ENCODE peak calls at places on chromosome 22, in five cellular contexts. O is tibial nerve, S is BJ, P is kidney epithelial cell, Y is upper lobe of right lung. V is an unnamed sample. For H3K36me3, the result is how much of the 10 kb centered on the place peaks cover.

GRCh38 chr22:29346659-29347058 is 31.2 kb upstream of the RASL10A start:
- DNase-seq in O (no peak), S (no peak), P (no peak), Y (no peak), V (no peak)

GRCh38 chr22:24029304-24029703 is 18.2 kb downstream of the CABIN1 start:
- DNase-seq in O (no peak), S (no peak), P (no peak), Y (no peak), V (no peak)

GRCh38 chr22:48607901-48608650 is 1219.6 kb downstream of the BRD1 start:
- DNase-seq in O (no peak), S (no peak), P (no peak), Y (no peak), V (no peak)

GRCh38 chr22:43351966-43352345 is 8.8 kb upstream of the SCUBE1 start:
- DNase-seq in O (no peak), S (no peak), P (no peak), Y (no peak), V (no peak)

GRCh38 chr22:49600891-49601431 is 226.7 kb downstream of the BRD1 start:
- DNase-seq in O (no peak), S (no peak), P (no peak), Y (peak), V (no peak)

GRCh38 chr22:23856721-23857605 is 712 bp upstream of the SLC2A11 start:
- DNase-seq in O (no peak), S (peak), P (no peak), Y (peak), V (no peak)

GRCh38 chr22:33018232-33018864 is 39.8 kb downstream of the SYN3 start:
- DNase-seq in O (peak), S (no peak), P (no peak), Y (no peak), V (no peak)

GRCh38 chr22:32854351-32854804 is 52.9 kb downstream of the TIMP3 start:
- DNase-seq in O (no peak), S (peak), P (no peak), Y (no peak), V (no peak)

GRCh38 chr22:27149886-27150529 is 492.6 kb downstream of the MIAT start:
- DNase-seq in O (no peak), S (no peak), P (no peak), Y (no peak), V (no peak)

GRCh38 chr22:31400023-31400397 is 606 bp downstream of the DRG1 start:
- DNase-seq in O (no peak), S (no peak), P (no peak), Y (no peak), V (no peak)

GRCh38 chr22:48112687-48113521 is 1350.5 kb downstream of the TBC1D22A start:
- DNase-seq in O (no peak), S (no peak), P (no peak), Y (no peak), V (no peak)

GRCh38 chr22:47106806-47107205 is 344.4 kb downstream of the TBC1D22A start:
- DNase-seq in O (no peak), S (no peak), P (no peak), Y (no peak), V (no peak)

GRCh38 chr22:26835929-26836528 is 178.6 kb downstream of the MIAT start:
- DNase-seq in O (peak), S (no peak), P (no peak), Y (no peak), V (no peak)

GRCh38 chr22:31235076-31235475 is 23.0 kb downstream of the LIMK2 start:
- DNase-seq in O (no peak), S (no peak), P (no peak), Y (no peak), V (no peak)

GRCh38 chr22:49040754-49041467 is 786.8 kb downstream of the BRD1 start:
- DNase-seq in O (no peak), S (no peak), P (no peak), Y (peak), V (no peak)

GRCh38 chr22:42967933-42968332 is 47.0 kb downstream of the PACSIN2 start:
- DNase-seq in O (no peak), S (no peak), P (no peak), Y (peak), V (no peak)

GRCh38 chr22:28560005-28560742 is 119.5 kb downstream of the TTC28 start:
- DNase-seq in O (no peak), S (no peak), P (no peak), Y (no peak), V (no peak)

GRCh38 chr22:47397673-47398072 is 635.2 kb downstream of the TBC1D22A start:
- DNase-seq in O (no peak), S (no peak), P (no peak), Y (peak), V (no peak)

GRCh38 chr22:33271390-33272161 is 213.4 kb upstream of the SYN3 start:
- DNase-seq in O (no peak), S (no peak), P (no peak), Y (no peak), V (no peak)

GRCh38 chr22:38843201-38843715 is 570 bp downstream of the NPTXR start:
- DNase-seq in O (no peak), S (no peak), P (no peak), Y (peak), V (no peak)

GRCh38 chr22:47600791-47601400 is 838.4 kb downstream of the TBC1D22A start:
- DNase-seq in O (no peak), S (no peak), P (no peak), Y (peak), V (no peak)

GRCh38 chr22:44245438-44245837 is 64.7 kb downstream of the PARVG start:
- DNase-seq in O (no peak), S (no peak), P (no peak), Y (no peak), V (no peak)

GRCh38 chr22:38304526-38304925 is 12.7 kb downstream of the CSNK1E start:
- DNase-seq in O (peak), S (no peak), P (no peak), Y (no peak), V (no peak)

GRCh38 chr22:29988719-29989118 is 91.5 kb upstream of the HORMAD2 start:
- DNase-seq in O (no peak), S (no peak), P (no peak), Y (no peak), V (no peak)

GRCh38 chr22:43276311-43276710 is 66.9 kb downstream of the SCUBE1 start:
- DNase-seq in O (no peak), S (no peak), P (no peak), Y (no peak), V (no peak)

GRCh38 chr22:36330127-36330526 is 57.6 kb downstream of the MYH9 start:
- DNase-seq in O (no peak), S (no peak), P (no peak), Y (no peak), V (no peak)

GRCh38 chr22:36330655-36331305 is 57.0 kb downstream of the MYH9 start:
- DNase-seq in O (no peak), S (no peak), P (no peak), Y (no peak), V (no peak)

GRCh38 chr22:36329217-36330078 is 58.3 kb downstream of the MYH9 start:
- DNase-seq in O (no peak), S (peak), P (peak), Y (no peak), V (no peak)

GRCh38 chr22:36327922-36328551 is 59.7 kb downstream of the MYH9 start:
- DNase-seq in O (no peak), S (no peak), P (no peak), Y (no peak), V (no peak)

DNA sequence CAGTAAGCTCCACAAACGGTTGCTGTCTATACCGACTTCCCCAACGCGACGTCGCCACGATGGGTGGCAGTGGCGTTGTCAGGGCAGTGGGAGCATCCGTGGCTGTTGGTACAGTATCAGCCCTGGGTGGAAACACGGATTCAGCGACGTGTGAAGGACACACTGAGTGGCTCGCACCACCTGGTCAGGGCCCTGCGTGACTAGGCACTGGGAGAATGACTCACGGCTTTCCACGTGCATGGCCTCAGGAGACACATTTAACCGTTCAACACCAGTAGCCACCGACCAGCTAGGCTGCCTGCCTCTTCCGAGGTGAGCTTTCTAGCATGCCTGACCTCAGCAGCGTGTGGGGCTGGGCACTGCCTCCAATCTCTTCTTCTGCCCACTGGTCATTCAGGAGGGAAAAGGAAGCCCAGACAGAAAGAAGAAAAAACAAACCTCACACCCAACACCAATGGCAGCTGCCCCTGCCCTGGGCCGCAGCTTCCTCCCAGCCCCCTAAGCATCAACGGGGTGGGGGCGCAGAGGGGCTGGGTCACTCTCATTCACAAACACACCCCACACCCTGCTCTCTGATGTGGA is 59.0 kb downstream of the MYH9 start:
- DNase-seq in O (no peak), S (peak), P (peak), Y (no peak), V (no peak)
- H3K36me3 ChIP-seq in O (under half), S (under half), P (under half), Y (half or more), V (under half)

GRCh38 chr22:25197335-25197734 is 2.3 kb upstream of the CRYBB3 start:
- DNase-seq in O (no peak), S (no peak), P (no peak), Y (peak), V (no peak)

GRCh38 chr22:25192406-25192805 is 7.3 kb upstream of the CRYBB3 start:
- DNase-seq in O (no peak), S (no peak), P (no peak), Y (no peak), V (no peak)

GRCh38 chr22:25193548-25193947 is 6.1 kb upstream of the CRYBB3 start:
- DNase-seq in O (no peak), S (no peak), P (no peak), Y (peak), V (no peak)

GRCh38 chr22:25196326-25196725 is 3.3 kb upstream of the CRYBB3 start:
- DNase-seq in O (no peak), S (no peak), P (no peak), Y (no peak), V (no peak)

DNA sequence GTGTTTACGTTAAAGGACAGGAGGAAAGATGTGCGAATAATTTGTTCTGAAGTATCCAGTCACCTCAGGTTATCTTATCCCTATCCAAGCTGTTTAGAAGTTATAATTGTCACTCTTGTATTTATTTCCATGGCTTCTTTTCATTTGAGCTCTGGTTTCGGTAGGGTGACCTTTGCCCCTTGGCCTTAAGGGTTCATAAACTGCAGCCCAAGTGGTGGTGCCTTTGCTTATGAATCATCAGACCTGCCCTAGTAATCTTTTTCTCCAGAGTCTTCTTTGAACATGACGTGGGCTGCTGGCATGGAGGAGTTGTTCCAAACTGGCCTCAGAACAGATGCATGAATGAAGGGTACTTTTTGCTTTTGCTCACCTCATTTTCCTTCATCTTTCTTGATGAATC is 6.5 kb upstream of the CRYBB3 start:
- DNase-seq in O (no peak), S (no peak), P (no peak), Y (no peak), V (no peak)
- H3K36me3 ChIP-seq in O (under half), S (under half), P (under half), Y (under half), V (under half)

GRCh38 chr22:17878186-17878694 is 104.0 kb upstream of the BID start:
- DNase-seq in O (no peak), S (no peak), P (no peak), Y (no peak), V (no peak)
- H3K36me3 ChIP-seq in O (under half), S (under half), P (under half), Y (under half), V (under half)

DNA sequence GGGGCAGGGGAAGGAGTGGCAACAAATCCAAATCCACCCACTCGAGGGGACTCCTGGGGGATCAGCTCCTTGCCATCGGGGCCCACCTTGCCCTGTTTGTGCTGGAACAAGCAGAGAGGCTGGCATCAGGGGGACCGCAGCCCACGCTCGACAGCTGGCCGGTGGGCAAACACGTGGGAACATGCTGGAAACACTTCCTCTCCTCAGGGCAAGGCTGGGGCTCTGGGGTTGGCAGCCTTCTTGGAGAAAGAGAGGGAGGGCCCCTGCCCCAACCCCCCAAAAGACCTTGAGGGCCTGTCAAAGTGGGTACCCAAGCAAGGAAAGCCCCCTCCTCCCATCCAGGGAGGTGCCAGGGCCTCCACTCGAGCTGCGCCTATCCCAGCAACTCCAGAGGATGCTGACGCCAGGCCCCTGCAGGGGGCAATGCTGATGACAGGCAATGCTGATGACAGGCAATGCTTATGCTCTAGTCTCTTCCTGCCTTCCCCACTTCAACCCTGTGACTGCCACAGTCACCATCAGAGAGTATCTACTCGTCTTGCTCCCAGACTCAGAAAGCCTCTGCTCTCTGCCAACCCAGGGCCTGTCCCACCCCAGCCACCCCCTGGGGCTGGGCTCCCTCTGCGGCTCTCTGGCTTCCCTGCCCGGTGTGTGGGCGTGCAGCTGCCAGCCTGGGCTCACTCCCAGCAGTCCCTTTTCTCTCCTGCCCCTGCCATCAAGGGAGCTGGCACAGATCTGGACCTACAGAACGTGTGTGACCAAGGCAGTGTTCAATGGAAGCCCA is 6.0 kb downstream of the ESS2 start:
- DNase-seq in O (no peak), S (no peak), P (no peak), Y (no peak), V (peak)
- H3K36me3 ChIP-seq in O (under half), S (half or more), P (under half), Y (half or more), V (half or more)

DNA sequence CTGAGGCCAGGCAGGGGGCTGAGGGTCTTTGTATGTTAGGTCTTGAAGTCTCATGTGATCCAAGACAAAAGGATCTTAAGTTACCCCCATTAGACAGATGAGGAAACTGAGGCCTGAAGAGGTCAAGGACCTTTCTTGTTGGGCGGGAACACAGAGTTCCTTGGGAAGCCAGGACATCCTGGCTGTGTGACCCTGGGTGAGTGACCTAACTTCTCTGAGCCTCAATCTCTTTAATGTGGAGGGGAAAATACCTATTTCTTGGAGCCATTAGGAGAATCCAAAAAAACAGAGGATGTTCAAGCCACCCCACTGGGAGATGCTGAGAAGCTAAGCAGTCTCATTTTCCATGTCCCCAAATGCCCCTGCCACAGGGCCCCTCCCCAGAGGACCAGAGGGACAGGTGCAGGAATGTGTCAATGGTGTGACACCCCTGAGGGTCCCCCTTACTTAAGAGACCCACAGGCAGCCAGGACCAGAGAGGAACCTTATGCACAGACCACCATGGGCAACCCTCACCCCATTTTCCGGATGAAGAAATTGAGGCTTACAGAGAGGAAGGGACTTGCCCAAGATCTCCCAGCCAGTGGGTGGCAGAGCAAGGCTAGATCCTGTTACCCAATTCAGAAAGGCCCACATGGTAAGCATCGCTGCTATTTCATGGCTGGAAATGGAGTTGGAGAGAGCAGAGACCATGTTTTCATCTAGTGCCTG is 8.0 kb downstream of the RAC2 start:
- DNase-seq in O (no peak), S (no peak), P (no peak), Y (no peak), V (no peak)
- H3K36me3 ChIP-seq in O (under half), S (under half), P (under half), Y (under half), V (under half)

DNA sequence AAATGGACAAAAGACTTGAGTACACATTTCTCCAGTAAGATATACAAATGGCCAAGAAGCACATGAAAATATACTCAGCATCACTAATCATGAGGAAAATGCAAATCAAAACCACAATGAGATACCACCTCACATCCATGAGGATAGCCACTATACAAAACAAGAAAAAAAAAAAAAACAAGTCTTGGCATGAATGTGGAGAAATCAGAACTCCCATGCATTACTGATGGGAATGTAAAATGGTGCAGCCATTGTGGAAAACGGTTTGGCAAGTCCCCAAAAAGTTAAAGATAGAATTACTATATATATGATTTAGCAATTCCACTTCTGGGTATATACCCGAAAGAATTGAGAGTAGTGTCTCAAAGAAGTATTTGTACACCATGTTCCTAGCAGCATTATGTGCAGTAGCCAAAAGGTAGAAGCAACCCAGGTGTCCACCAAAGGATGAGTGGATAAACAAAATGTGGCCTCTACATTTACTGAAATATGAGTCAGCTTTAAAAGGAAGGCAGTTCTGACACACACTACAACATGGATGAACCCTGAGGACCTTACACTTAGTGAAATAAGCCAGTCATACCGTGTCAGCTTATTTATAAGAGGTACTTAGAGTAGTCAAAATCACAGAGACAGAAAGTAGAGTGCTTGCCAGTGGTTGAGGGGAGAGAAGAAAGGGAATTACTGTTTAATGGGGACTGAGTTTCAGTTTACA is 146.3 kb downstream of the WNT7B start:
- DNase-seq in O (no peak), S (peak), P (no peak), Y (no peak), V (no peak)
- H3K36me3 ChIP-seq in O (under half), S (under half), P (under half), Y (under half), V (under half)

DNA sequence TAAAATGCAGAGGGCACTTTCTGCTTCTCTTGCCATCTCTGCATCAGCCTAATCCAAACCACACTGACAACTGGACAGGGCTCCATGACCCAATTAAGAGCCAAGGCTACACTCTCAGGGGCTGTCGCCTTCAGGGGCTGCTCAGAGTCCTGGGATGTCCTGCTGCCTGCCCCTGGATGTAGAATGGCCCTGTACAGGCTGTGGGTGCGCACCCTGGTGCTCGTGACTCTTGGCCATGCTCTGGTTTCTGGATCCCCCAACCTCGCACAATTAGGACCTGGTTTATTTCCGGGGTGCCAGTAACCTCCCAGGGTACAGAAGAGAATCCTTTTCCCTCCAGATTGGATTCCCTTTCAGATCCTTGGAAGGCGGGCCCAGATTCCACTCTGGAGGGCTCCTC is 11.3 kb downstream of the IFT27 start:
- DNase-seq in O (no peak), S (no peak), P (no peak), Y (peak), V (no peak)
- H3K36me3 ChIP-seq in O (under half), S (under half), P (under half), Y (under half), V (under half)

DNA sequence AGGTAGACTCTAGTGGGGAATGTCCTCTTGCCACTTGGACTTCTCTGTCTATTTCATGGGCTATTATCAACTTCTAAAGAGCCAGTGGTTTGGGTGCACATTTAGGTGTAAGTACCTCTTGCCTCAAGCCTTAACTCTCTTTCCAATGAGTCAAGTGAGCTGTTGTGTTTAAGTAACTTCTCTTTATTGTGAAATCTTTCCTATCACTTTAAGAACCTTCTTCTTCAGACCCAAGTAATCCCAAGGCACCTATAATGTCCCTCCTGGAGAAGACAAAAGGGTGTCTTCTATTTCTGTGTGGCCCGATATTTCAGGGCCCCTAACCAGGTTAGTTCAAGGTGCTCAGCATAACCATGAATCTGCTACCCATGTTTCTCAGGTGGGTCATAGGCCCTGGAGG is 90.5 kb upstream of the VPREB1 start:
- DNase-seq in O (no peak), S (no peak), P (no peak), Y (no peak), V (no peak)
- H3K36me3 ChIP-seq in O (under half), S (under half), P (under half), Y (under half), V (under half)

V was measured in SK-N-MC.